ENCODE peak calls at places on chromosomes 12 and 14, in eight cellular contexts. One of them, this sample, is unnamed.

GRCh38 chr14:99615497-99616245 is 11.7 kb upstream of the CCDC85C start:
- DNase-seq in GM03348: no peak
- DNase-seq in tibial nerve: no peak
- DNase-seq in HT1080: no peak
- DNase-seq in occipital lobe: no peak
- DNase-seq in CD8-positive, alpha-beta memory T cell: no peak
- DNase-seq in GM19239: no peak
- DNase-seq in posterior cingulate gyrus: no peak
- DNase-seq in this sample: no peak

GRCh38 chr14:91298576-91298975 is 54.1 kb upstream of the GPR68 start:
- DNase-seq in GM03348: no peak
- DNase-seq in tibial nerve: no peak
- DNase-seq in HT1080: no peak
- DNase-seq in occipital lobe: no peak
- DNase-seq in CD8-positive, alpha-beta memory T cell: no peak
- DNase-seq in GM19239: no peak
- DNase-seq in posterior cingulate gyrus: no peak
- DNase-seq in this sample: no peak

GRCh38 chr14:73468808-73469386 is 10.6 kb upstream of the NUMB start:
- DNase-seq in GM03348: no peak
- DNase-seq in tibial nerve: no peak
- DNase-seq in HT1080: no peak
- DNase-seq in occipital lobe: no peak
- DNase-seq in CD8-positive, alpha-beta memory T cell: no peak
- DNase-seq in GM19239: no peak
- DNase-seq in posterior cingulate gyrus: no peak
- DNase-seq in this sample: no peak

GRCh38 chr12:68162374-68162773 is 2.8 kb upstream of the IFNG start:
- DNase-seq in GM03348: no peak
- DNase-seq in tibial nerve: no peak
- DNase-seq in HT1080: no peak
- DNase-seq in occipital lobe: no peak
- DNase-seq in CD8-positive, alpha-beta memory T cell: no peak
- DNase-seq in GM19239: no peak
- DNase-seq in posterior cingulate gyrus: no peak
- DNase-seq in this sample: no peak

GRCh38 chr14:72855913-72856312 is 38.0 kb downstream of the DPF3 start:
- DNase-seq in GM03348: peak
- DNase-seq in tibial nerve: no peak
- DNase-seq in HT1080: peak
- DNase-seq in occipital lobe: no peak
- DNase-seq in CD8-positive, alpha-beta memory T cell: no peak
- DNase-seq in GM19239: no peak
- DNase-seq in posterior cingulate gyrus: no peak
- DNase-seq in this sample: no peak

GRCh38 chr12:102702447-102703114 is 214.5 kb downstream of the PAH start:
- DNase-seq in GM03348: peak
- DNase-seq in tibial nerve: peak
- DNase-seq in HT1080: peak
- DNase-seq in occipital lobe: no peak
- DNase-seq in CD8-positive, alpha-beta memory T cell: peak
- DNase-seq in GM19239: peak
- DNase-seq in posterior cingulate gyrus: peak
- DNase-seq in this sample: no peak

GRCh38 chr14:104589338-104590195 is 10.0 kb downstream of the C14orf180 start:
- DNase-seq in GM03348: no peak
- DNase-seq in tibial nerve: no peak
- DNase-seq in HT1080: no peak
- DNase-seq in occipital lobe: no peak
- DNase-seq in CD8-positive, alpha-beta memory T cell: no peak
- DNase-seq in GM19239: no peak
- DNase-seq in posterior cingulate gyrus: no peak
- DNase-seq in this sample: no peak

GRCh38 chr14:95157987-95158712 is 821 bp upstream of the DICER1 start:
- DNase-seq in GM03348: peak
- DNase-seq in tibial nerve: peak
- DNase-seq in HT1080: no peak
- DNase-seq in occipital lobe: no peak
- DNase-seq in CD8-positive, alpha-beta memory T cell: peak
- DNase-seq in GM19239: peak
- DNase-seq in posterior cingulate gyrus: no peak
- DNase-seq in this sample: peak

GRCh38 chr12:110744176-110744575 is 1.5 kb upstream of the PPP1CC start:
- DNase-seq in GM03348: peak
- DNase-seq in tibial nerve: no peak
- DNase-seq in HT1080: peak
- DNase-seq in occipital lobe: peak
- DNase-seq in CD8-positive, alpha-beta memory T cell: no peak
- DNase-seq in GM19239: no peak
- DNase-seq in posterior cingulate gyrus: peak
- DNase-seq in this sample: peak

GRCh38 chr14:53011053-53011462 is 60.2 kb upstream of the FERMT2 start:
- DNase-seq in GM03348: peak
- DNase-seq in tibial nerve: peak
- DNase-seq in HT1080: peak
- DNase-seq in occipital lobe: peak
- DNase-seq in CD8-positive, alpha-beta memory T cell: no peak
- DNase-seq in GM19239: no peak
- DNase-seq in posterior cingulate gyrus: peak
- DNase-seq in this sample: no peak

GRCh38 chr12:127127887-127128286 is 1139.1 kb upstream of the TMEM132C start:
- DNase-seq in GM03348: no peak
- DNase-seq in tibial nerve: no peak
- DNase-seq in HT1080: no peak
- DNase-seq in occipital lobe: no peak
- DNase-seq in CD8-positive, alpha-beta memory T cell: no peak
- DNase-seq in GM19239: no peak
- DNase-seq in posterior cingulate gyrus: no peak
- DNase-seq in this sample: no peak

GRCh38 chr12:42477931-42478330 is 111.6 kb downstream of the PRICKLE1 start:
- DNase-seq in GM03348: peak
- DNase-seq in tibial nerve: no peak
- DNase-seq in HT1080: no peak
- DNase-seq in occipital lobe: no peak
- DNase-seq in CD8-positive, alpha-beta memory T cell: no peak
- DNase-seq in GM19239: no peak
- DNase-seq in posterior cingulate gyrus: no peak
- DNase-seq in this sample: no peak

GRCh38 chr12:119725523-119725922 is 57.6 kb downstream of the PRKAB1 start:
- DNase-seq in GM03348: no peak
- DNase-seq in tibial nerve: no peak
- DNase-seq in HT1080: no peak
- DNase-seq in occipital lobe: peak
- DNase-seq in CD8-positive, alpha-beta memory T cell: no peak
- DNase-seq in GM19239: no peak
- DNase-seq in posterior cingulate gyrus: no peak
- DNase-seq in this sample: no peak

GRCh38 chr12:95532851-95533250 is 18.4 kb downstream of the USP44 start:
- DNase-seq in GM03348: peak
- DNase-seq in tibial nerve: no peak
- DNase-seq in HT1080: peak
- DNase-seq in occipital lobe: no peak
- DNase-seq in CD8-positive, alpha-beta memory T cell: no peak
- DNase-seq in GM19239: no peak
- DNase-seq in posterior cingulate gyrus: no peak
- DNase-seq in this sample: no peak

GRCh38 chr14:70515796-70516195 is 19.0 kb downstream of the ADAM20 start:
- DNase-seq in GM03348: no peak
- DNase-seq in tibial nerve: no peak
- DNase-seq in HT1080: peak
- DNase-seq in occipital lobe: no peak
- DNase-seq in CD8-positive, alpha-beta memory T cell: no peak
- DNase-seq in GM19239: no peak
- DNase-seq in posterior cingulate gyrus: no peak
- DNase-seq in this sample: no peak

GRCh38 chr12:53025250-53025649 is 19.0 kb downstream of the EIF4B start:
- DNase-seq in GM03348: no peak
- DNase-seq in tibial nerve: no peak
- DNase-seq in HT1080: no peak
- DNase-seq in occipital lobe: no peak
- DNase-seq in CD8-positive, alpha-beta memory T cell: no peak
- DNase-seq in GM19239: no peak
- DNase-seq in posterior cingulate gyrus: no peak
- DNase-seq in this sample: no peak

GRCh38 chr12:115990241-115990640 is 287.3 kb downstream of the MED13L start:
- DNase-seq in GM03348: no peak
- DNase-seq in tibial nerve: no peak
- DNase-seq in HT1080: no peak
- DNase-seq in occipital lobe: no peak
- DNase-seq in CD8-positive, alpha-beta memory T cell: no peak
- DNase-seq in GM19239: no peak
- DNase-seq in posterior cingulate gyrus: no peak
- DNase-seq in this sample: no peak

GRCh38 chr14:58072288-58073071 is 79.5 kb downstream of the ARMH4 start:
- DNase-seq in GM03348: peak
- DNase-seq in tibial nerve: no peak
- DNase-seq in HT1080: peak
- DNase-seq in occipital lobe: peak
- DNase-seq in CD8-positive, alpha-beta memory T cell: peak
- DNase-seq in GM19239: peak
- DNase-seq in posterior cingulate gyrus: peak
- DNase-seq in this sample: no peak

GRCh38 chr14:102824832-102825231 is 47.6 kb downstream of the TRAF3 start:
- DNase-seq in GM03348: no peak
- DNase-seq in tibial nerve: no peak
- DNase-seq in HT1080: peak
- DNase-seq in occipital lobe: no peak
- DNase-seq in CD8-positive, alpha-beta memory T cell: no peak
- DNase-seq in GM19239: no peak
- DNase-seq in posterior cingulate gyrus: peak
- DNase-seq in this sample: no peak

GRCh38 chr12:47318963-47319362 is 239.2 kb upstream of the AMIGO2 start:
- DNase-seq in GM03348: no peak
- DNase-seq in tibial nerve: no peak
- DNase-seq in HT1080: no peak
- DNase-seq in occipital lobe: no peak
- DNase-seq in CD8-positive, alpha-beta memory T cell: peak
- DNase-seq in GM19239: no peak
- DNase-seq in posterior cingulate gyrus: no peak
- DNase-seq in this sample: no peak

This sample was measured in dorsolateral prefrontal cortex.